ENCODE peak calls at places on chromosomes 5 and 9, in four cellular contexts. One of them, this sample, is unnamed.

GRCh38 chr5:107671742-107672211 is 1.0 kb upstream of the EFNA5 start:
- DNase-seq in HepG2: no peak
- DNase-seq in K562: no peak
- DNase-seq in GM12878: no peak
- DNase-seq in this sample: peak

GRCh38 chr9:113973963-113974413 is 97.9 kb downstream of the ZNF618 start:
- DNase-seq in K562: no peak
- DNase-seq in HepG2: no peak
- DNase-seq in GM12878: no peak
- DNase-seq in this sample: no peak

GRCh38 chr5:14374100-14374499 is 207.5 kb upstream of the OTULINL start:
- DNase-seq in K562: no peak
- DNase-seq in HepG2: no peak
- DNase-seq in GM12878: no peak
- DNase-seq in this sample: no peak

GRCh38 chr9:69645488-69645887 is 26.7 kb downstream of the APBA1 start:
- DNase-seq in HepG2: no peak
- DNase-seq in GM12878: no peak
- DNase-seq in K562: no peak
- DNase-seq in this sample: no peak

GRCh38 chr9:1732670-1733069 is 282.5 kb upstream of the SMARCA2 start:
- DNase-seq in GM12878: no peak
- DNase-seq in HepG2: no peak
- DNase-seq in K562: no peak
- DNase-seq in this sample: no peak

GRCh38 chr9:91378695-91379127 is 17.0 kb upstream of the AUH start:
- DNase-seq in GM12878: no peak
- DNase-seq in K562: no peak
- DNase-seq in HepG2: no peak
- DNase-seq in this sample: no peak

GRCh38 chr5:7425830-7426229 is 29.9 kb downstream of the ADCY2 start:
- DNase-seq in HepG2: no peak
- DNase-seq in GM12878: no peak
- DNase-seq in K562: no peak
- DNase-seq in this sample: no peak

GRCh38 chr9:13621871-13622564 is 342.5 kb upstream of the MPDZ start:
- DNase-seq in HepG2: no peak
- DNase-seq in K562: no peak
- DNase-seq in GM12878: no peak
- DNase-seq in this sample: no peak

GRCh38 chr5:179421156-179421895 is 76.1 kb upstream of the ADAMTS2 start:
- DNase-seq in K562: no peak
- DNase-seq in GM12878: no peak
- DNase-seq in HepG2: no peak
- DNase-seq in this sample: no peak

GRCh38 chr9:87573841-87574342 is 76.2 kb downstream of the DAPK1 start:
- DNase-seq in HepG2: no peak
- DNase-seq in K562: no peak
- DNase-seq in GM12878: no peak
- DNase-seq in this sample: no peak

GRCh38 chr5:174759091-174759490 is 34.7 kb downstream of the MSX2 start:
- DNase-seq in HepG2: no peak
- DNase-seq in K562: no peak
- DNase-seq in GM12878: no peak
- DNase-seq in this sample: no peak

GRCh38 chr5:180523629-180524466 is 29.7 kb downstream of the CNOT6 start:
- DNase-seq in K562: no peak
- DNase-seq in GM12878: no peak
- DNase-seq in HepG2: no peak
- DNase-seq in this sample: no peak

GRCh38 chr5:54390015-54390414 is 65.5 kb upstream of the HSPB3 start:
- DNase-seq in GM12878: no peak
- DNase-seq in HepG2: no peak
- DNase-seq in K562: peak
- DNase-seq in this sample: peak

GRCh38 chr5:118987988-118988945 is at the start of gene DTWD2:
- DNase-seq in HepG2: peak
- DNase-seq in K562: peak
- DNase-seq in GM12878: peak
- DNase-seq in this sample: peak

GRCh38 chr5:118990582-118990981 is 2.2 kb upstream of the DTWD2 start:
- DNase-seq in HepG2: no peak
- DNase-seq in K562: no peak
- DNase-seq in GM12878: no peak
- DNase-seq in this sample: no peak

GRCh38 chr5:118984602-118985001 is 3.7 kb downstream of the DTWD2 start:
- DNase-seq in GM12878: no peak
- DNase-seq in HepG2: no peak
- DNase-seq in K562: no peak
- DNase-seq in this sample: no peak

GRCh38 chr5:118989816-118990215 is 1.5 kb upstream of the DTWD2 start:
- DNase-seq in HepG2: no peak
- DNase-seq in K562: no peak
- DNase-seq in GM12878: no peak
- DNase-seq in this sample: no peak
- TF ChIP-seq BHLHE40 in HepG2: no peak
- TF ChIP-seq BHLHE40 in K562: no peak
- TF ChIP-seq BHLHE40 in GM12878: no peak
- TF ChIP-seq BHLHE40 in this sample: no peak

DNA sequence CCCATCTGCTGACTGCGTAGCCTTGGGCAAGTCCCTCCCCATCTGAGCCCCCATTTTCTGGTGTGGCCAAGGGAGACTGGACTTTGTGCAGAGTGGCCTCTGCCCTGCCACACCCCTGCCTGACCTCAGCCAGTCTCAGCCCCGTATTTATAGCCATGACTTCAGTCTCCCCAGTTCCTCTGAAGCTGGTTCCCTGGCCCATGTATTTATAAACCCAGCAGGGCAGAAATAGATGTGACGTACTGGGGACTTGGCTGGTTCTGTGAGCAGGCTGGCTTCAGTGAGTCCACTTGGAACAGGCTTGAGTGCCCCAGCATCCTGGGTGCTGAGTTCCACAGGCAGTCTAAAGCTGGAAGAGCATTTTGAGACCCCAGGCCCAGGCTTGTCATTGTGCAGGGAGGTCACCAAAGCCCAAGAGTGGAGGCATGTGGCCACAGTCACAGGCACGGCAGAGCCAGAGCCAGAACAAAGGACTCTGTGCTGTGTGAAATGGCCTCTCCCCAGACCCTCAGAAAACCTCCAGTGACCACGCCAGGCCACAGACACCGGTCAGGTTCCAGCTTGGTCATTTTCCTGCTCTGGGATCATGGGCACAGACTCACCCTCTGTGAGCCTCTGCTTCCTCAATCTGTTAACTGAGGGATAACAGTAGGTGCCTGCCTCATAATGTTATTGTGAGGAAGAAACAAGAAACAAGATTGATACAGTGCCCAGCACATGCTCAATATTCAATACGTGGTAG is 30.4 kb upstream of the SYNPO start:
- DNase-seq in HepG2: peak
- DNase-seq in GM12878: no peak
- DNase-seq in K562: no peak
- DNase-seq in this sample: no peak
- TF ChIP-seq SP1 in HepG2: no peak
- TF ChIP-seq SP1 in GM12878: no peak
- TF ChIP-seq SP1 in K562: no peak
- TF ChIP-seq SP1 in this sample: no peak

GRCh38 chr9:124284940-124285441 is 27.2 kb downstream of the NEK6 start:
- DNase-seq in HepG2: no peak
- DNase-seq in K562: no peak
- DNase-seq in GM12878: no peak
- DNase-seq in this sample: no peak
- TF ChIP-seq BHLHE40 in HepG2: no peak
- TF ChIP-seq BHLHE40 in K562: no peak
- TF ChIP-seq BHLHE40 in GM12878: no peak
- TF ChIP-seq BHLHE40 in this sample: no peak

GRCh38 chr9:135251996-135252760 is 164.7 kb downstream of the OLFM1 start:
- DNase-seq in GM12878: no peak
- DNase-seq in K562: no peak
- DNase-seq in HepG2: no peak
- DNase-seq in this sample: no peak
- TF ChIP-seq SP1 in GM12878: no peak
- TF ChIP-seq SP1 in K562: no peak
- TF ChIP-seq SP1 in HepG2: no peak
- TF ChIP-seq SP1 in this sample: no peak

GRCh38 chr9:110015759-110016158 is 192.2 kb downstream of the C9orf152 start:
- DNase-seq in GM12878: no peak
- DNase-seq in K562: no peak
- DNase-seq in HepG2: no peak
- DNase-seq in this sample: no peak
- TF ChIP-seq BHLHE40 in GM12878: no peak
- TF ChIP-seq BHLHE40 in K562: no peak
- TF ChIP-seq BHLHE40 in HepG2: no peak
- TF ChIP-seq BHLHE40 in this sample: no peak

GRCh38 chr5:58263291-58263690 is 196.6 kb downstream of the PLK2 start:
- DNase-seq in HepG2: no peak
- DNase-seq in GM12878: no peak
- DNase-seq in K562: no peak
- DNase-seq in this sample: no peak

GRCh38 chr5:58264276-58264675 is 195.6 kb downstream of the PLK2 start:
- DNase-seq in HepG2: no peak
- DNase-seq in GM12878: no peak
- DNase-seq in K562: no peak
- DNase-seq in this sample: no peak

GRCh38 chr5:58261605-58262004 is 198.3 kb downstream of the PLK2 start:
- DNase-seq in HepG2: no peak
- DNase-seq in K562: no peak
- DNase-seq in GM12878: no peak
- DNase-seq in this sample: no peak

GRCh38 chr5:58260243-58260642 is 199.6 kb downstream of the PLK2 start:
- DNase-seq in K562: no peak
- DNase-seq in HepG2: no peak
- DNase-seq in GM12878: no peak
- DNase-seq in this sample: no peak

GRCh38 chr5:58262226-58262625 is 197.7 kb downstream of the PLK2 start:
- DNase-seq in GM12878: no peak
- DNase-seq in K562: no peak
- DNase-seq in HepG2: no peak
- DNase-seq in this sample: no peak
- TF ChIP-seq SP1 in GM12878: no peak
- TF ChIP-seq SP1 in K562: no peak
- TF ChIP-seq SP1 in HepG2: no peak
- TF ChIP-seq SP1 in this sample: no peak

GRCh38 chr5:35771321-35771720 is 85.4 kb upstream of the IL7R start:
- DNase-seq in K562: no peak
- DNase-seq in GM12878: no peak
- DNase-seq in HepG2: no peak
- DNase-seq in this sample: no peak
- TF ChIP-seq BHLHE40 in K562: no peak
- TF ChIP-seq BHLHE40 in GM12878: no peak
- TF ChIP-seq BHLHE40 in HepG2: no peak
- TF ChIP-seq BHLHE40 in this sample: no peak

GRCh38 chr5:80275347-80275746 is 19.5 kb upstream of the SERINC5 start:
- DNase-seq in HepG2: peak
- DNase-seq in GM12878: no peak
- DNase-seq in K562: no peak
- DNase-seq in this sample: no peak
- TF ChIP-seq SP1 in HepG2: no peak
- TF ChIP-seq SP1 in GM12878: no peak
- TF ChIP-seq SP1 in K562: no peak
- TF ChIP-seq SP1 in this sample: no peak

GRCh38 chr5:160438316-160439204 is 16.9 kb downstream of the PTTG1 start:
- DNase-seq in GM12878: peak
- DNase-seq in HepG2: peak
- DNase-seq in K562: peak
- DNase-seq in this sample: peak
- TF ChIP-seq BHLHE40 in GM12878: peak
- TF ChIP-seq BHLHE40 in HepG2: no peak
- TF ChIP-seq BHLHE40 in K562: no peak
- TF ChIP-seq BHLHE40 in this sample: no peak

GRCh38 chr5:44862808-44863207 is 54.1 kb downstream of the MRPS30 start:
- DNase-seq in GM12878: no peak
- DNase-seq in K562: no peak
- DNase-seq in HepG2: no peak
- DNase-seq in this sample: no peak
- TF ChIP-seq SP1 in GM12878: no peak
- TF ChIP-seq SP1 in K562: no peak
- TF ChIP-seq SP1 in HepG2: no peak
- TF ChIP-seq SP1 in this sample: no peak